ENCODE peak calls at places on chromosomes 1 and 21, in five cellular contexts. E is epithelial cell of proximal tubule, A is esophagus squamous epithelium, T is tibial artery, D is dorsolateral prefrontal cortex. S is an unnamed sample.

GRCh38 chr1:164880644-164881043 is 321.7 kb downstream of the PBX1 start:
- DNase-seq in T (no peak), D (no peak), A (no peak), E (no peak), S (no peak)

GRCh38 chr1:76390451-76390850 is 315.9 kb downstream of the ST6GALNAC3 start:
- DNase-seq in T (no peak), D (peak), A (no peak), E (no peak), S (no peak)

GRCh38 chr21:31334648-31335121 is 9.4 kb downstream of the TIAM1 start:
- DNase-seq in E (no peak), T (no peak), D (no peak), A (no peak), S (no peak)

GRCh38 chr1:196403803-196404690 is 204.2 kb downstream of the KCNT2 start:
- DNase-seq in T (no peak), D (no peak), A (no peak), E (no peak), S (peak)

GRCh38 chr1:34050711-34051485 is 114.1 kb downstream of the CSMD2 start:
- DNase-seq in E (no peak), T (no peak), D (no peak), A (no peak), S (no peak)

GRCh38 chr1:52288286-52288685 is 77.7 kb downstream of the CC2D1B start:
- DNase-seq in E (no peak), D (no peak), T (no peak), A (no peak), S (peak)

GRCh38 chr1:154661110-154661509 is 53.1 kb upstream of the ADAR start:
- DNase-seq in T (no peak), A (no peak), D (no peak), E (no peak), S (no peak)

GRCh38 chr1:101293461-101294045 is 56.7 kb downstream of the S1PR1 start:
- DNase-seq in T (no peak), D (no peak), E (no peak), A (no peak), S (peak)

GRCh38 chr1:166354411-166354810 is 187.6 kb upstream of the FAM78B start:
- DNase-seq in A (no peak), T (no peak), D (no peak), E (no peak), S (no peak)

GRCh38 chr1:42922687-42923366 is 35.8 kb downstream of the SLC2A1 start:
- DNase-seq in D (peak), A (no peak), T (no peak), E (no peak), S (peak)

GRCh38 chr1:31315902-31316301 is 19.1 kb downstream of the ZCCHC17 start:
- DNase-seq in A (no peak), D (no peak), E (no peak), T (no peak), S (no peak)

GRCh38 chr1:110203021-110203661 is 7.0 kb upstream of the KCNC4 start:
- DNase-seq in A (no peak), D (no peak), T (peak), E (no peak), S (peak)

GRCh38 chr1:171742577-171742922 is 685 bp upstream of the VAMP4 start:
- DNase-seq in A (no peak), D (peak), E (no peak), T (peak), S (peak)

GRCh38 chr1:222390181-222390580 is 157.7 kb downstream of the HHIPL2 start:
- DNase-seq in D (no peak), T (no peak), E (no peak), A (no peak), S (peak)

GRCh38 chr21:42654913-42655796 is 1.7 kb downstream of the PDE9A start:
- DNase-seq in D (no peak), E (no peak), A (no peak), T (no peak), S (no peak)

GRCh38 chr1:228074954-228075730 is 7.4 kb upstream of the ARF1 start:
- DNase-seq in E (no peak), A (no peak), D (peak), T (peak), S (no peak)

GRCh38 chr1:71634159-71634558 is 553.3 kb upstream of the ZRANB2 start:
- DNase-seq in D (no peak), E (no peak), T (no peak), A (no peak), S (no peak)

GRCh38 chr21:40487406-40487805 is 359.6 kb downstream of the DSCAM start:
- DNase-seq in A (no peak), D (no peak), E (no peak), T (no peak), S (no peak)

GRCh38 chr1:22814176-22815042 is 103.8 kb downstream of the EPHB2 start:
- DNase-seq in A (no peak), D (peak), T (peak), E (no peak), S (no peak)

GRCh38 chr1:221832151-221832550 is 90.3 kb upstream of the DUSP10 start:
- DNase-seq in A (no peak), E (no peak), D (no peak), T (no peak), S (no peak)

GRCh38 chr1:208045410-208046252 is 134.7 kb upstream of the CD34 start:
- DNase-seq in T (no peak), E (no peak), A (no peak), D (no peak), S (no peak)
- TF ChIP-seq CTCF in T (no peak), E (peak), A (no peak), D (no peak), S (no peak)

GRCh38 chr1:26861889-26862371 is 1.0 kb upstream of the SFN start:
- DNase-seq in T (no peak), E (no peak), A (no peak), D (no peak), S (no peak)

GRCh38 chr1:26863677-26864060 is 720 bp downstream of the SFN start:
- DNase-seq in D (no peak), T (no peak), A (no peak), E (no peak), S (no peak)

GRCh38 chr1:26864610-26865480 is 1.9 kb downstream of the SFN start:
- DNase-seq in T (peak), E (peak), D (peak), A (peak), S (peak)

GRCh38 chr1:26861286-26861701 is 1.7 kb upstream of the SFN start:
- DNase-seq in D (no peak), E (no peak), A (no peak), T (no peak), S (peak)

DNA sequence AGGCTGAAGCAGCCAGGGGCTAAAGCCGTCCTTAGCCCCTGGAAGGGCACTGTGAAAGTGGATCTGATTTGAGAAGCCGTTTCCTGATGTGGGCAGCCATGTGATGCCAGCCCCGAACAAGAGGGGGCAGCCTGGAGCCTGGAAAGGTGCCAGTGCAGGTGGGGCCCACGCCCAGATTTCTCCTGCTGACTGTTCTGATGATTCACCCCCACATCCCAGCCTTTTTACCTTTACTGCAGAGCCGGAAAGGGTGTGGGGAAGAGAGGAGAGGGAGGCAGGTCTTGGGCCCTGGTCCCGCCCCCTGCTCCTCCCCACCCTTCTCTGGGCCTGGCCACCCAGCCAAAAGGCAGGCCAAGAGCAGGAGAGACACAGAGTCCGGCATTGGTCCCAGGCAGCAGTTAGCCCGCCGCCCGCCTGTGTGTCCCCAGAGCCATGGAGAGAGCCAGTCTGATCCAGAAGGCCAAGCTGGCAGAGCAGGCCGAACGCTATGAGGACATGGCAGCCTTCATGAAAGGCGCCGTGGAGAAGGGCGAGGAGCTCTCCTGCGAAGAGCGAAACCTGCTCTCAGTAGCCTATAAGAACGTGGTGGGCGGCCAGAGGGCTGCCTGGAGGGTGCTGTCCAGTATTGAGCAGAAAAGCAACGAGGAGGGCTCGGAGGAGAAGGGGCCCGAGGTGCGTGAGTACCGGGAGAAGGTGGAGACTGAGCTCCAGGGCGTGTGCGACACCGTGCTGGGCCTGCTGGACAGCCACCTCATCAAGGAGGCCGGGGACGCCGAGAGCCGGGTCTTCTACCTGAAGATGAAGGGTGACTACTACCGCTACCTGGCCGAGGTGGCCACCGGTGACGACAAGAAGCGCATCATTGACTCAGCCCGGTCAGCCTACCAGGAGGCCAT is at the start of gene SFN:
- DNase-seq in T (no peak), A (no peak), D (no peak), E (no peak), S (no peak)
- H3K4me3 ChIP-seq in T (peak), A (peak), D (no peak), E (peak), S (no peak)

DNA sequence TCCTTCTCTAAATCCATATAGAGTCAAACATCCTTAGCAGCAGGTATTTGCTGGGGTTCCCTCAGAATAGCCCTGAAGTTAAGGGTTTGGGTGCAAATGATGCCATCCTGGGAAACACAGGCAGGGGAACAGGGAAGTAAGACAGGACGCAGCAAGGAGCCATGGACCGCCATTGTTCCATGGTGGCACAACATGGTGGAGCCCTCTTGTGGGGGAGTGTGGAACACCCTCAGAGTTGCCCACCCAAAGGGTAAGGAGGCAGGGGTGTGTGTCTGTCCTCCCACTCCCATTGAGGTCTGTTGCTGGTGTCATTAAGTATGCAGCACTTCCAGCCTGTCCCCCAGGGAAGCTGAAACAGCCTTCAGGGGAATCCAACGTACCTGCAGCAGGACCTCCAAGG is 20.4 kb upstream of the RCAN1 start:
- DNase-seq in A (no peak), D (no peak), T (no peak), E (no peak), S (no peak)
- TF ChIP-seq CTCF in A (no peak), D (no peak), T (no peak), E (peak), S (peak)

GRCh38 chr1:177164380-177165068 is at the start of gene ASTN1:
- DNase-seq in A (no peak), E (no peak), T (no peak), D (peak), S (no peak)
- H3K4me3 ChIP-seq in A (peak), E (peak), T (peak), D (peak), S (no peak)

GRCh38 chr21:46210378-46211136 is 18.0 kb downstream of the LSS start:
- DNase-seq in E (no peak), D (no peak), A (no peak), T (peak), S (no peak)
- TF ChIP-seq CTCF in E (peak), D (no peak), A (no peak), T (no peak), S (peak)

GRCh38 chr1:54798206-54798605 is 2.9 kb downstream of the TTC22 start:
- DNase-seq in D (no peak), A (no peak), E (no peak), T (no peak), S (no peak)

GRCh38 chr1:54796902-54797301 is 4.2 kb downstream of the TTC22 start:
- DNase-seq in T (no peak), A (no peak), E (no peak), D (no peak), S (no peak)

GRCh38 chr1:54800899-54801759 is at the start of gene TTC22:
- DNase-seq in D (peak), E (no peak), T (no peak), A (no peak), S (no peak)

GRCh38 chr1:54800041-54800898 is 853 bp downstream of the TTC22 start:
- DNase-seq in E (no peak), A (no peak), D (peak), T (no peak), S (no peak)

DNA sequence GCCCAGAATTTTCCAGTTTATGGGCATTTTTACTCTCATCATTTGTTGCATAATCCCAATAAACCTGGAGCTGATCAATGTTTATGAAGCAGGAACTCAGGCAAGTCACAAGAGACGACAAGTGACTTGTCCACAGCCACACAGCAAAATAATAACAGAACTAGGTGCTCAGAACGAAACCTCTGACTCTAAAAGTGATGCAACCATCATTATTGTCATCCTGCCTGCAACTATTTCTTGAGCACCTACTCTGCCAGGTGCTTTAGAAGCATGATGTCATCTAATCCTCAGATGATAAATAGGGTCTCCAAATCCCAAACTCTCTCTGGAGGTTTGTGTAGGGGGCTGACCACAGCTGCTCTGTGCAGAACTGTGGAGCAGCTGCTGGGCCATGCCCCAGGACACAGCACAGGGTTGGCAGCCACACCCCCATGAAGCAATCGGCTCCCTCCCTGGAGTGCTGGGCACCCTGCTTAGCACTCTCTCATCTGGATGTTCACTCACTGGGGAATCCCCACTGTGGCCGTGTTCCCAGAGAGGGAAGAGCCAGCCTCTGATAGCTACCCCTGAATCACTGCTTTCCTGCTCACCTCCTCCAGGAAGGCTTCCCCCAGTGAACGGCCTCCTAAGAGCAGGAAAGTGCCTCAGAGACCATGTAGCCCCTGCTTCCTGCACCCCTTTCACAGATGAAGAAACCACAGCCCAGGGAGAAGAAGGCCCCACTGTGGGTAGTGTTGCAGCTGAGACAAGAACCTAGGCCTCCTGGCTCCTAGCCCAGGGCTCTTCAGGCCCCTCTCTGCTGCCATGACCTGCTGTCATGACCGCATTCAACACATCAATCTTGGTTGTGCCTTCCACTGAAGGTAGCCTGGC is 2.1 kb downstream of the TTC22 start:
- DNase-seq in T (no peak), E (no peak), A (no peak), D (no peak), S (peak)
- H3K4me3 ChIP-seq in T (no peak), E (no peak), A (peak), D (no peak), S (no peak)

GRCh38 chr1:118246646-118247045 is 61.6 kb upstream of the SPAG17 start:
- DNase-seq in A (no peak), E (no peak), T (no peak), D (no peak), S (no peak)

GRCh38 chr1:118243269-118243668 is 58.2 kb upstream of the SPAG17 start:
- DNase-seq in T (no peak), A (no peak), E (no peak), D (no peak), S (no peak)

GRCh38 chr1:118249641-118250040 is 64.6 kb upstream of the SPAG17 start:
- DNase-seq in E (no peak), T (no peak), D (no peak), A (no peak), S (no peak)

GRCh38 chr1:118250232-118250631 is 65.2 kb upstream of the SPAG17 start:
- DNase-seq in E (no peak), D (no peak), T (no peak), A (no peak), S (no peak)

DNA sequence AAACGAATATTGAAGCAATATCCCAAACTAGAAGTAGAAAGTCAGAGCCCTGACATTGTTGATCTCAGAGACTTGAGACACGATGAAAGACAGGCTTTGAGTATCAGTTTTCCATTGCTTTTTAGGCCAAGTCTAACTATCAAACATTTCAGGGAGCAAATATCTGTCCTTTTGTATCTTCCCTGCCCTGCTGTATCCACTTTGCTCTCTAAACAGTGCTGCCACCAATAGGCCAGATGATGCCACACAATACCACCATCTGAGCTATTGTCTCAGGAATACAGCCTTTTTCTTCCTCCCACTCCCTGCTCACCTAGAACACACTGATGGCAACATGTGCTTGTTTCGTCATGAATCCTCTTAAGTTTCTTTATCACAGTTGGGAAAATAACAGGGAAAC is 62.6 kb upstream of the SPAG17 start:
- DNase-seq in A (no peak), D (no peak), T (no peak), E (no peak), S (peak)
- TF ChIP-seq CTCF in A (no peak), D (no peak), T (no peak), E (peak), S (peak)

GRCh38 chr1:28247603-28248272 is 11.6 kb upstream of the SESN2 start:
- DNase-seq in E (no peak), D (no peak), A (no peak), T (no peak), S (no peak)
- H3K4me3 ChIP-seq in E (peak), D (peak), A (peak), T (peak), S (peak)

S was measured in choroid plexus epithelial cell.